ENCODE peak calls at places on chromosomes 5 and 9, in four cellular contexts. I is K562, Y is HCT116, D is HepG2. X is an unnamed sample.

GRCh38 chr5:139262414-139263139 is 31.0 kb upstream of the MATR3 start:
- DNase-seq in I (peak; percentile 82), D (peak; percentile 70), Y (peak; percentile 83), X (peak; percentile 71)

GRCh38 chr5:99089822-99090549 is 161.2 kb upstream of the CHD1 start:
- DNase-seq in Y (no peak), D (no peak), I (peak; percentile 12), X (no peak)

GRCh38 chr9:128902351-128903078 is 18.3 kb upstream of the PHYHD1 start:
- DNase-seq in I (no peak), Y (no peak), D (no peak), X (no peak)

GRCh38 chr5:40828021-40828631 is 6.9 kb downstream of the RPL37 start:
- DNase-seq in D (no peak), Y (no peak), I (no peak), X (no peak)

GRCh38 chr9:73655831-73656230 is 504.2 kb downstream of the ANXA1 start:
- DNase-seq in I (no peak), D (no peak), Y (no peak), X (no peak)

GRCh38 chr5:31911291-31912265 is 262.5 kb downstream of the GOLPH3 start:
- DNase-seq in I (no peak), Y (no peak), D (no peak), X (no peak)

GRCh38 chr5:6810641-6811405 is 97.6 kb downstream of the TENT4A start:
- DNase-seq in D (no peak), Y (no peak), I (no peak), X (no peak)

GRCh38 chr9:2725126-2725525 is 7.8 kb downstream of the KCNV2 start:
- DNase-seq in Y (no peak), I (no peak), D (no peak), X (no peak)

GRCh38 chr5:137761020-137761516 is 6.9 kb upstream of the HNRNPA0 start:
- DNase-seq in Y (no peak), I (no peak), D (peak; percentile 41), X (no peak)

GRCh38 chr9:74132986-74133385 is 364.1 kb upstream of the RORB start:
- DNase-seq in D (no peak), I (no peak), Y (no peak), X (no peak)

GRCh38 chr5:149421834-149422233 is 42.7 kb upstream of the IL17B start:
- DNase-seq in Y (no peak), D (no peak), I (no peak), X (no peak)

GRCh38 chr9:22141906-22142305 is 132.8 kb upstream of the CDKN2B start:
- DNase-seq in D (peak; percentile 8), Y (no peak), I (no peak), X (no peak)

GRCh38 chr5:172410839-172411238 is 43.5 kb downstream of the SH3PXD2B start:
- DNase-seq in I (no peak), Y (no peak), D (no peak), X (no peak)

GRCh38 chr5:145923405-145923804 is 13.0 kb upstream of the SH3RF2 start:
- DNase-seq in Y (no peak), I (no peak), D (no peak), X (no peak)

GRCh38 chr5:31407921-31408714 is 123.8 kb downstream of the DROSHA start:
- DNase-seq in D (no peak), I (no peak), Y (no peak), X (no peak)

GRCh38 chr5:133382661-133383579 is 229.4 kb downstream of the FSTL4 start:
- DNase-seq in I (no peak), D (no peak), Y (no peak), X (no peak)

GRCh38 chr9:109335929-109336328 is 15.1 kb upstream of the EPB41L4B start:
- DNase-seq in D (peak; percentile 63), I (no peak), Y (no peak), X (no peak)

GRCh38 chr5:107306597-107306996 is 364.1 kb downstream of the EFNA5 start:
- DNase-seq in I (no peak), D (no peak), Y (no peak), X (no peak)

GRCh38 chr5:10595678-10596309 is 31.9 kb downstream of the ANKRD33B start:
- DNase-seq in I (peak; percentile 69), D (peak; percentile 24), Y (peak; percentile 75), X (peak; percentile 86)

GRCh38 chr9:113946496-113947115 is 70.5 kb downstream of the ZNF618 start:
- DNase-seq in Y (no peak), I (no peak), D (no peak), X (no peak)

GRCh38 chr5:14672508-14673394 is 8.2 kb downstream of the OTULIN start:
- DNase-seq in I (no peak), D (no peak), Y (no peak), X (no peak)

GRCh38 chr5:169670769-169671525 is 33.9 kb downstream of the DOCK2 start:
- DNase-seq in D (no peak), I (no peak), Y (no peak), X (no peak)

GRCh38 chr9:136542246-136543041 is 3.4 kb downstream of the NOTCH1 start:
- DNase-seq in I (no peak), D (no peak), Y (no peak), X (no peak)

GRCh38 chr5:134510970-134511795 is 14.3 kb upstream of the JADE2 start:
- DNase-seq in I (no peak), Y (no peak), D (peak; percentile 65), X (no peak)

GRCh38 chr5:82512025-82512424 is 233.9 kb upstream of the RPS23 start:
- DNase-seq in D (no peak), Y (no peak), I (no peak), X (no peak)

GRCh38 chr9:98887918-98888510 is 55.7 kb upstream of the COL15A1 start:
- DNase-seq in D (no peak), I (no peak), Y (no peak), X (no peak)

GRCh38 chr5:81849769-81850367 is 99.0 kb upstream of the SSBP2 start:
- DNase-seq in I (no peak), Y (no peak), D (no peak), X (no peak)

GRCh38 chr5:43996221-43996620 is 393.0 kb downstream of the FGF10 start:
- DNase-seq in I (no peak), Y (no peak), D (no peak), X (no peak)

GRCh38 chr5:105898183-105898582 is 1772.6 kb downstream of the EFNA5 start:
- DNase-seq in Y (no peak), I (no peak), D (no peak), X (no peak)

GRCh38 chr9:124016152-124017063 is 4.8 kb downstream of the LHX2 start:
- DNase-seq in I (no peak), Y (no peak), D (no peak), X (no peak)

GRCh38 chr5:93433422-93433821 is 147.6 kb downstream of the NR2F1-AS1 start:
- DNase-seq in Y (no peak), D (no peak), I (no peak), X (peak; percentile 70)

GRCh38 chr9:224540-225520 is 10.2 kb downstream of the DOCK8 start:
- DNase-seq in I (no peak), Y (no peak), D (peak; percentile 26), X (no peak)
- TF ChIP-seq TCF7L2 in I (no peak), Y (no peak), D (no peak), X (no peak)

DNA sequence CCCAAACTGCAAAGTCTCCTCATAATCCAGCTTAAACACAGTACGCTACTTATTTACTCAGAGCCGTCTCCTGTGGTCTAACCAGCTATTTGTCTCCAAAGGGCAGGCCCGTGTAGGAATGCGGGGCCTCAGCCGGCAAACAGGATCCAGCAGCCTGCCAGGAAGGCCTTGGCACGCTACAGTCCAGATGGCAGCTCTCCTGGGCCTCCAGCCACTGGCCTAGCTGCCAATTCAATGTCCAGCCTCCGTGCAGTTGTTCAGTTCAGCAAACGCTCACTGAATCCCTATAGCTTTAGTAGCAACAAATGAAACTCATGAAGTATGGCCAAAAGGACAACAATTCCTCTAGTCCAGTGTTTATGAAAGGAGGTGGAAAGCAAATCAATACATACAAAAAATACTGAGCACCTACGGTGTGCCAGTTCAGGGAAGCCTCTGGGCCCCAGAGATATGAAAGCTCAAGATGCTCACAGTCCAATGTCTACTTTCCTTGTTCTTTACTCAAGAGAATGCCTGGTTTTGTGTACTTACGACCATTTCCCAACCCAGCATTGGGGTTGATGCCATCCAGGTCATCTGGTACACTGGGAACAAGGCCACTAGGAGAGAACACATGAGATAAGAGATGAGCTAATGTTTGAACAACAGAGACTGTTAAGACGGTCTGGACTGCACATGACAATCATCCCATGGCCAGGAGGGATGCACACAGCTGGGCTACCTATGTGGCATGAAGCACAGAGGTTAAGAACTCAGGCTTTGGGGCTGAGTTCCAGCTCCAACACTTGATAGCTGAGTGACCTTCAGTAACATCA is 8.3 kb downstream of the CDK5RAP2 start:
- DNase-seq in D (peak; percentile 99), I (no peak), Y (no peak), X (no peak)
- TF ChIP-seq TCF7L2 in D (no peak), I (no peak), Y (no peak), X (no peak)

GRCh38 chr5:120806132-120806531 is 342.0 kb downstream of the PRR16 start:
- DNase-seq in Y (no peak), D (no peak), I (no peak), X (no peak)
- TF ChIP-seq TCF7L2 in Y (no peak), D (no peak), I (no peak), X (no peak)

DNA sequence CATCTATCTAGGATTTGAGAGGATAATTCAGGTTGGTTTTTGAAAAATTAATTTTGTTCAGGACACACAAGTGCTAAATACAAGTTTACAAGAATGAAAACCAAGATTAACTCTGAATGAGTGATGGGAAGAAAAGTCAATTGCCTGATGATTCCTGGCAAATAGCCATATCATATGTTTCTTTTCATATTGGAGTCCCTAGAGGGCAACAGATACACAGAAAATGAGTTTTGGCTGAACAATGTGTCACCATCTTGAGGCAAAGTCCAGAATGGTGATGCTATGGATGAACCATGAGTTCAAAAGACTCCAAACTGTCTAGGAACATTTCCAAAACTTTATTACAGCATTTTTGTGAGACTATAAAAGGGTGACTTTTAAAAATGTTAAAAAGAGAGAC is 382.9 kb downstream of the TMEM161B start:
- DNase-seq in D (no peak), I (no peak), Y (no peak), X (no peak)
- TF ChIP-seq TCF7L2 in D (no peak), I (no peak), Y (no peak), X (no peak)

GRCh38 chr5:96706433-96707111 is 44.4 kb downstream of the CAST start:
- DNase-seq in I (no peak), D (no peak), Y (no peak), X (no peak)

GRCh38 chr5:96712100-96712746 is 50.0 kb downstream of the CAST start:
- DNase-seq in D (no peak), Y (no peak), I (no peak), X (no peak)

GRCh38 chr5:96708600-96708999 is 46.4 kb downstream of the CAST start:
- DNase-seq in I (no peak), D (no peak), Y (no peak), X (no peak)

GRCh38 chr5:96714450-96714849 is 52.3 kb downstream of the CAST start:
- DNase-seq in Y (no peak), I (no peak), D (no peak), X (no peak)

GRCh38 chr5:96709152-96709821 is 47.1 kb downstream of the CAST start:
- DNase-seq in I (no peak), Y (no peak), D (no peak), X (no peak)
- TF ChIP-seq TCF7L2 in I (no peak), Y (no peak), D (no peak), X (no peak)

DNA sequence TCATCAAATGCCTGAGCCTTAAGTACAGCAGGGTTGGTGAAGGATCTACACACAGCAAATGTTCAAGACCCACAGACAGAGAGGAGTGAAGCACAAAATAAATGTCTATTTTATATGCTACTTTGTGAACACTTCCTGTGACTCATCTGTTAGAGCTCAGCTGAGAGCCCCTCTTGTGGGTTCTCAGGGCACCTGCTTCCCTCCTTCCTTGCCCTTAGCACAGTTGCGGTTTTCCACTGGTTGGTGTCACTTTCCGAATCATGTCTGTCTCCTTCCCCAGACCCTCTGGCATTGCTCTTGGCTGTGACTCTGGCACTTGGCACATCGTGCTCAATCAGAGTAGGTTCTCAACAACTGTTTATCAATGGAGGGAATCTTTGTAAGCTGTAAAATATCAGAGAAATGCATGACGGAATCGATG is 128.5 kb upstream of the STC2 start:
- DNase-seq in I (no peak), Y (no peak), D (no peak), X (no peak)
- TF ChIP-seq TCF7L2 in I (no peak), Y (no peak), D (no peak), X (no peak)

X was measured in Panc1.